ENCODE peak calls at places on chromosomes 1 and 21, in six cellular contexts. One of them, this sample, is unnamed.
A peak's percentile ranks its signal among the peaks of the same experiment; 100 is the strongest.

GRCh38 chr1:200989337-200989736 is 34.2 kb downstream of the KIF21B start:
- DNase-seq in K562: no peak
- DNase-seq in HCT116: no peak
- DNase-seq in transverse colon: no peak
- DNase-seq in endothelial cell of umbilical vein: no peak
- DNase-seq in GM12891: no peak
- DNase-seq in this sample: no peak

GRCh38 chr1:82388679-82389078 is 587.9 kb downstream of the ADGRL2 start:
- DNase-seq in K562: no peak
- DNase-seq in HCT116: no peak
- DNase-seq in transverse colon: no peak
- DNase-seq in endothelial cell of umbilical vein: peak; percentile 10
- DNase-seq in GM12891: no peak
- DNase-seq in this sample: peak; percentile 36

GRCh38 chr1:221891708-221892107 is 149.8 kb upstream of the DUSP10 start:
- DNase-seq in K562: no peak
- DNase-seq in HCT116: no peak
- DNase-seq in transverse colon: no peak
- DNase-seq in endothelial cell of umbilical vein: no peak
- DNase-seq in GM12891: no peak
- DNase-seq in this sample: no peak

GRCh38 chr1:59013276-59013927 is 229.6 kb upstream of the JUN start:
- DNase-seq in K562: no peak
- DNase-seq in HCT116: no peak
- DNase-seq in transverse colon: peak; percentile 62
- DNase-seq in endothelial cell of umbilical vein: peak; percentile 76
- DNase-seq in GM12891: no peak
- DNase-seq in this sample: peak; percentile 70

GRCh38 chr1:30883389-30884172 is 25.0 kb downstream of the SDC3 start:
- DNase-seq in K562: no peak
- DNase-seq in HCT116: no peak
- DNase-seq in transverse colon: no peak
- DNase-seq in endothelial cell of umbilical vein: no peak
- DNase-seq in GM12891: no peak
- DNase-seq in this sample: no peak

GRCh38 chr1:179369751-179370341 is 4.1 kb downstream of the AXDND1 start:
- DNase-seq in K562: peak; percentile 63
- DNase-seq in HCT116: peak; percentile 57
- DNase-seq in transverse colon: peak; percentile 13
- DNase-seq in endothelial cell of umbilical vein: peak; percentile 79
- DNase-seq in GM12891: peak; percentile 11
- DNase-seq in this sample: peak; percentile 41

GRCh38 chr1:31815307-31815645 is 546 bp downstream of the SPOCD1 start:
- DNase-seq in K562: peak; percentile 3
- DNase-seq in HCT116: no peak
- DNase-seq in transverse colon: no peak
- DNase-seq in endothelial cell of umbilical vein: no peak
- DNase-seq in GM12891: no peak
- DNase-seq in this sample: no peak

GRCh38 chr1:17611991-17612390 is 72.5 kb downstream of the ARHGEF10L start:
- DNase-seq in K562: no peak
- DNase-seq in HCT116: no peak
- DNase-seq in transverse colon: no peak
- DNase-seq in endothelial cell of umbilical vein: no peak
- DNase-seq in GM12891: no peak
- DNase-seq in this sample: no peak

GRCh38 chr1:38917337-38917736 is 24.3 kb downstream of the RHBDL2 start:
- DNase-seq in K562: no peak
- DNase-seq in HCT116: no peak
- DNase-seq in transverse colon: no peak
- DNase-seq in endothelial cell of umbilical vein: no peak
- DNase-seq in GM12891: no peak
- DNase-seq in this sample: no peak

GRCh38 chr1:235971571-235972315 is 93.1 kb downstream of the NID1 start:
- DNase-seq in K562: peak; percentile 73
- DNase-seq in HCT116: peak; percentile 68
- DNase-seq in transverse colon: peak; percentile 91
- DNase-seq in endothelial cell of umbilical vein: peak; percentile 94
- DNase-seq in GM12891: peak; percentile 66
- DNase-seq in this sample: peak; percentile 82
- TF ChIP-seq POLR2AphosphoS5 in K562: no peak
- TF ChIP-seq POLR2AphosphoS5 in HCT116: no peak
- TF ChIP-seq POLR2AphosphoS5 in transverse colon: peak; percentile 65
- TF ChIP-seq POLR2AphosphoS5 in endothelial cell of umbilical vein: no peak
- TF ChIP-seq POLR2AphosphoS5 in GM12891: peak; percentile 79
- TF ChIP-seq POLR2AphosphoS5 in this sample: peak; percentile 86

GRCh38 chr1:109148838-109149555 is 35.1 kb downstream of the ELAPOR1 start:
- DNase-seq in K562: no peak
- DNase-seq in HCT116: no peak
- DNase-seq in transverse colon: no peak
- DNase-seq in endothelial cell of umbilical vein: no peak
- DNase-seq in GM12891: no peak
- DNase-seq in this sample: no peak

GRCh38 chr1:109151146-109151545 is 37.2 kb downstream of the ELAPOR1 start:
- DNase-seq in K562: peak; percentile 52
- DNase-seq in HCT116: peak; percentile 2
- DNase-seq in transverse colon: peak; percentile 65
- DNase-seq in endothelial cell of umbilical vein: peak; percentile 57
- DNase-seq in GM12891: no peak
- DNase-seq in this sample: peak; percentile 27

GRCh38 chr1:109151591-109151990 is 37.7 kb downstream of the ELAPOR1 start:
- DNase-seq in K562: no peak
- DNase-seq in HCT116: no peak
- DNase-seq in transverse colon: no peak
- DNase-seq in endothelial cell of umbilical vein: no peak
- DNase-seq in GM12891: no peak
- DNase-seq in this sample: no peak

GRCh38 chr1:109152196-109152595 is 38.3 kb downstream of the ELAPOR1 start:
- DNase-seq in K562: no peak
- DNase-seq in HCT116: no peak
- DNase-seq in transverse colon: no peak
- DNase-seq in endothelial cell of umbilical vein: no peak
- DNase-seq in GM12891: no peak
- DNase-seq in this sample: peak; percentile 79

GRCh38 chr1:109149874-109150601 is 36.1 kb downstream of the ELAPOR1 start:
- DNase-seq in K562: no peak
- DNase-seq in HCT116: no peak
- DNase-seq in transverse colon: no peak
- DNase-seq in endothelial cell of umbilical vein: no peak
- DNase-seq in GM12891: no peak
- DNase-seq in this sample: no peak
- TF ChIP-seq POLR2A in K562: no peak
- TF ChIP-seq POLR2A in HCT116: no peak
- TF ChIP-seq POLR2A in transverse colon: no peak
- TF ChIP-seq POLR2A in endothelial cell of umbilical vein: no peak
- TF ChIP-seq POLR2A in GM12891: no peak
- TF ChIP-seq POLR2A in this sample: no peak

DNA sequence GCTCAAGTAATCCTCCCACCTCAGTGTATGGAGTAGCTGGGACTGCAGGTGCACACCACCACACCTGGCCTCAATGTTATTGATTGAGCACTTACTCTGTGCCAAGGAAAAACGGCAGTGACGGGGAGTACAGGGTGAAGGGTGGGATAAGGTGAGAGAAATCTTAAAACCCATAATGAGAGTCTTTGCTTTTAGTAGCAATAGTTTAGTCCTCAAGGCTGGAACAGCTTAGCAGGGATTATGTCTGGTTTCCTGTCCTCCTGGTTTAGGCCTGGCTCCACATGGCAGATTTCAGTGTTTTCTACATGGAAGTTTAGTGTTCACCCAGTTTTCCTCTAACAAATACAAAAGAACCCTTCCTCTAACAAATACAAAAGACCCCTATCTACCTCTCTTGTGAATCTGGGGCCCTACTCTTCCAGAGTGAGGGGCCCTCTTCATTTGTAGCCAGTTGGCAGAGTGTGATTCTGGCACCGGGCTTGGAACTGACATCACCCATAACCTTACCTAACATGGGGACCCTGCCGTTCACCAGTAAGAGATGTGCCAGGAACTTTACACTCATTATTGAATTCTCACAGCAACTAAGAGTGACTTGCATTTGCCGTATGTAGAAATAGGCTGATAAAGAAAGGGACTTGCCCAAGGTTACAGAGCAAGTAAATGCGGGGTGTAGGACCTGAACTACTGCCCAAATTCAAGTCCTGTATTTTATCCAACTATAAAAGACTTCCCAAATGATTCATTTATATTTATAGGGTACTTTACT is 6.9 kb downstream of the ZNF691 start:
- DNase-seq in K562: no peak
- DNase-seq in HCT116: no peak
- DNase-seq in transverse colon: no peak
- DNase-seq in endothelial cell of umbilical vein: no peak
- DNase-seq in GM12891: no peak
- DNase-seq in this sample: no peak
- TF ChIP-seq POLR2AphosphoS5 in K562: no peak
- TF ChIP-seq POLR2AphosphoS5 in HCT116: peak; percentile 16
- TF ChIP-seq POLR2AphosphoS5 in transverse colon: no peak
- TF ChIP-seq POLR2AphosphoS5 in endothelial cell of umbilical vein: no peak
- TF ChIP-seq POLR2AphosphoS5 in GM12891: no peak
- TF ChIP-seq POLR2AphosphoS5 in this sample: peak; percentile 7

DNA sequence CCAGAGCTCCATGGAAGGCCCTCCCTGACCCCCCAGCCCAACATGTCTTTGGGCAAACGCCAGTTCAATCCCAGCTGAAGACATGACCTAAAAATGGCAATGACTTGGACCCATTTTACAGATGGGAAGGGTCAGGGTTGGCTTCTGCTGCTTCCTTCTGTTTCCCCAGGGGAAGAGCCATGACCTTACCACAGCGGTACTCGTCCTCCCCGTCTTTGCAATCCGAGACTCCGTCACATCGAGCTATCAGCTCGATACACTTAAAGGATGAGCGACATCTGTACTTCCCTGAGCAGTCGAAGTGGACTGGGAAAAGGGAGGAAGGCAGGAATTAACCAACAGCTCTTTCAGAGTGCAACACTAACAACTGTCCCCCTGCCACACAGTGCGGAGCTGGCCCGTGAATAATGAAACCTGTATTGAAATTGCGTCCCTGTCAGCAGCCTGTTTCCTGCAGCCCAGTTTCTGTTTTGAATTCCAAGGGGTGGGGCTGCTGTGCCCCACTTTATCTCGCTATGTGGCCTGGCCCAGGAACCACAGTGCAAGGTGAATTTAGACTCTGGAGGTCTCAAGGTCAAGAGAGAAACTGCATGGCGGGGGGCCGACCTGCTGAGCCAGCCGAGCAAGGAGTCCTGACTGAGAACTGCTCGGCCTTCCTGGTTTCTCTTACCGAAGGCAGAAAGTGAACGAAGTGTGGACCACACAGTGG is 7.0 kb downstream of the TMPRSS3 start:
- DNase-seq in K562: no peak
- DNase-seq in HCT116: no peak
- DNase-seq in transverse colon: no peak
- DNase-seq in endothelial cell of umbilical vein: no peak
- DNase-seq in GM12891: no peak
- DNase-seq in this sample: no peak
- TF ChIP-seq POLR2A in K562: no peak
- TF ChIP-seq POLR2A in HCT116: no peak
- TF ChIP-seq POLR2A in transverse colon: no peak
- TF ChIP-seq POLR2A in endothelial cell of umbilical vein: no peak
- TF ChIP-seq POLR2A in GM12891: no peak
- TF ChIP-seq POLR2A in this sample: no peak

GRCh38 chr21:41390043-41390639 is 28.3 kb downstream of the MX2 start:
- DNase-seq in K562: no peak
- DNase-seq in HCT116: no peak
- DNase-seq in transverse colon: no peak
- DNase-seq in endothelial cell of umbilical vein: no peak
- DNase-seq in GM12891: no peak
- DNase-seq in this sample: no peak
- TF ChIP-seq POLR2AphosphoS5 in K562: no peak
- TF ChIP-seq POLR2AphosphoS5 in HCT116: no peak
- TF ChIP-seq POLR2AphosphoS5 in transverse colon: no peak
- TF ChIP-seq POLR2AphosphoS5 in endothelial cell of umbilical vein: no peak
- TF ChIP-seq POLR2AphosphoS5 in GM12891: no peak
- TF ChIP-seq POLR2AphosphoS5 in this sample: no peak

DNA sequence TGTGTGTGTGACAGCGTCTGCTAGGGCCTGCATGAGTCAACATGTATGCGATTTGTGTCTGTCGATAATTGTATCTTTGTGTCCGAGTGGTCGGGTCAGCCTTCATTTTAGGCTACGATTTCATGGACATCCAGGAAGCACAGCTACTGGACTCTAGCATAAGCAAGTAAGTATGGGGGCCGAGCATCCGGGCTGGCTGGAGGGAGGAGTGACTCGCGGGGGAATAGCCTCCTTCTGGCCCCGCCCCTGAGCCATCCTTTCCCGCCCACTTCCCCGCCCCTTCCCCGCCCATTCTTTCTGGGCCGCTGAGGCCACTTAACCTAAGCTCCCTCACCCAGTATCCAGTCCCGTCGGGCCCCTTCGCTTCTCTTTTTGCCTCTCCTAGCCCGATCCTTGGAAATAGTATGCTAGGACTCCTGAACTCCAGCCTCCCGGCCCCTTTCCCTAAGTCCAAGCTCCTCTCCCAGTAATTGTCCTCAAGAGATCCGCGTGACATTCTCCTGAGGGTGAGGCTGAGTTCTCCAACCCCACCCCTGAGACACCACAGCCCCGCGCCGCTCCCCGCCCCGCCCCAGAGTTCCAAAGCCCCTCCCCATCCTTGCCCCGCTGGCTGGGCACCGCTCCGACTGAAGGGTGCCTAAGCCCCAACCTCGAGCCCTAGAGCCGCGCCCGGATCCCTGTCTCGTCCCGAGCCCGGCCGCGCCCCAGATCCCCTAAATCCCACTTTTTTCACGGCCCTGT is 1.2 kb downstream of the MAP3K6 start:
- DNase-seq in K562: peak; percentile 93
- DNase-seq in HCT116: peak; percentile 73
- DNase-seq in transverse colon: peak; percentile 91
- DNase-seq in endothelial cell of umbilical vein: peak; percentile 91
- DNase-seq in GM12891: peak; percentile 92
- DNase-seq in this sample: peak; percentile 90
- TF ChIP-seq POLR2A in K562: peak; percentile 76
- TF ChIP-seq POLR2A in HCT116: peak; percentile 25
- TF ChIP-seq POLR2A in transverse colon: peak; percentile 67
- TF ChIP-seq POLR2A in endothelial cell of umbilical vein: peak; percentile 41
- TF ChIP-seq POLR2A in GM12891: peak; percentile 33
- TF ChIP-seq POLR2A in this sample: peak; percentile 56

GRCh38 chr1:54276617-54277450 is 76.9 kb downstream of the MRPL37 start:
- DNase-seq in K562: no peak
- DNase-seq in HCT116: no peak
- DNase-seq in transverse colon: no peak
- DNase-seq in endothelial cell of umbilical vein: no peak
- DNase-seq in GM12891: no peak
- DNase-seq in this sample: no peak

GRCh38 chr1:54274448-54274847 is 74.5 kb downstream of the MRPL37 start:
- DNase-seq in K562: no peak
- DNase-seq in HCT116: no peak
- DNase-seq in transverse colon: no peak
- DNase-seq in endothelial cell of umbilical vein: no peak
- DNase-seq in GM12891: no peak
- DNase-seq in this sample: no peak

GRCh38 chr1:54273837-54274192 is 73.8 kb downstream of the MRPL37 start:
- DNase-seq in K562: peak; percentile 95
- DNase-seq in HCT116: no peak
- DNase-seq in transverse colon: peak; percentile 42
- DNase-seq in endothelial cell of umbilical vein: no peak
- DNase-seq in GM12891: no peak
- DNase-seq in this sample: no peak

GRCh38 chr1:54274881-54275280 is 74.9 kb downstream of the MRPL37 start:
- DNase-seq in K562: no peak
- DNase-seq in HCT116: no peak
- DNase-seq in transverse colon: no peak
- DNase-seq in endothelial cell of umbilical vein: no peak
- DNase-seq in GM12891: no peak
- DNase-seq in this sample: no peak

GRCh38 chr1:54275349-54275748 is 75.4 kb downstream of the MRPL37 start:
- DNase-seq in K562: no peak
- DNase-seq in HCT116: no peak
- DNase-seq in transverse colon: peak; percentile 36
- DNase-seq in endothelial cell of umbilical vein: peak; percentile 45
- DNase-seq in GM12891: no peak
- DNase-seq in this sample: peak; percentile 74
- TF ChIP-seq POLR2AphosphoS5 in K562: no peak
- TF ChIP-seq POLR2AphosphoS5 in HCT116: no peak
- TF ChIP-seq POLR2AphosphoS5 in transverse colon: peak; percentile 73
- TF ChIP-seq POLR2AphosphoS5 in endothelial cell of umbilical vein: no peak
- TF ChIP-seq POLR2AphosphoS5 in GM12891: no peak
- TF ChIP-seq POLR2AphosphoS5 in this sample: peak; percentile 81